ENCODE peak calls at places on chromosomes 7 and 10, in seven cellular contexts. X is upper lobe of left lung, L is HepG2, Q is Panc1, H is HCT116, A is GM12878, V is K562. S is an unnamed sample.
A peak's percentile ranks its signal among the peaks of the same experiment; 100 is the strongest.

GRCh38 chr10:1115262-1115955 is 59.2 kb downstream of the WDR37 start:
- ATAC-seq in X (no peak), L (no peak), Q (no peak), H (no peak), A (no peak), V (no peak), S (no peak)

GRCh38 chr7:81111358-81111757 is 192.5 kb upstream of the SEMA3C start:
- ATAC-seq in X (peak; percentile 36), L (no peak), Q (peak; percentile 85), H (no peak), A (no peak), V (no peak), S (no peak)

GRCh38 chr10:97277551-97277950 is 14.9 kb downstream of the ARHGAP19 start:
- ATAC-seq in X (no peak), L (no peak), Q (no peak), H (no peak), A (no peak), V (no peak), S (no peak)

GRCh38 chr10:112374724-112375541 is 1.0 kb downstream of the ACSL5 start:
- ATAC-seq in X (peak; percentile 57), L (peak; percentile 46), Q (no peak), H (peak; percentile 61), A (peak; percentile 59), V (no peak), S (no peak)

GRCh38 chr10:27783660-27784059 is 38.0 kb upstream of the MKX start:
- ATAC-seq in X (peak; percentile 53), L (peak; percentile 79), Q (no peak), H (peak; percentile 98), A (peak; percentile 41), V (peak; percentile 60), S (no peak)

GRCh38 chr10:23885853-23886252 is 323.1 kb upstream of the KIAA1217 start:
- ATAC-seq in X (no peak), L (no peak), Q (no peak), H (no peak), A (no peak), V (no peak), S (no peak)

GRCh38 chr10:35355971-35356724 is 19.8 kb downstream of the CCNY start:
- ATAC-seq in X (peak; percentile 67), L (no peak), Q (no peak), H (no peak), A (peak; percentile 60), V (no peak), S (no peak)

GRCh38 chr7:108189733-108190388 is 59.7 kb upstream of the LAMB4 start:
- ATAC-seq in X (no peak), L (no peak), Q (no peak), H (no peak), A (peak; percentile 99), V (no peak), S (no peak)

GRCh38 chr10:68330852-68331454 is 911 bp upstream of the HNRNPH3 start:
- ATAC-seq in X (no peak), L (no peak), Q (peak; percentile 8), H (no peak), A (no peak), V (no peak), S (no peak)

GRCh38 chr10:72370201-72370722 is 15.5 kb upstream of the DNAJB12 start:
- ATAC-seq in X (no peak), L (no peak), Q (no peak), H (no peak), A (peak; percentile 81), V (no peak), S (no peak)

DNA sequence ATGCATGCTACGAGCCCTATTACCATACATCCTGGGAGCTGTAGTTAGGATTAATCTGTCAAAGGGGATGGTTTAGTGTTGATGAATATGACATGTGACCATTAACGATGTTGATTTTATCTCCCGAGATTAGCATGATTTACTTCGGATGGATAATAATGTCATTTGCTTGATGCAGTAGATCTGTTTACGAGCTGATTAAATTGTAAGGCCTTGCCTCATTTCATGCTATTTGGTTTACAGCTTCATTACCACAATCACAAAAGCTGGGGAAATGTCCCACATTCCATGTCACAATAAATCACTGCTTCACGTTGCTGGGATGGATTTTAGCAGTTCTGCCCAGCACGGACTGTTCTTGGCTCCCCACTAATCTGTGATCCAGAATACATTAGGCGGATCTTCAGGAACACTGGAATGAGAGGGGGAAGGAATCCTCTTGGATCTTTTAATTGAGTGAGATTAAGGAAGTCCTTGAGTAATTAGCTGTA is 22.3 kb downstream of the ZNF503 start:
- ATAC-seq in X (no peak), L (no peak), Q (no peak), H (no peak), A (no peak), V (no peak), S (no peak)
- TF ChIP-seq POLR2AphosphoS5 in X (no peak), L (no peak), Q (no peak), H (no peak), A (no peak), V (no peak), S (peak; percentile 56)

GRCh38 chr7:139004321-139005075 is 23.3 kb upstream of the KIAA1549 start:
- ATAC-seq in X (no peak), L (no peak), Q (no peak), H (no peak), A (no peak), V (no peak), S (no peak)
- H3K9me3 ChIP-seq in X (no peaks in the 10 kb centered on the region), L (peaks cover 7% of the 10 kb centered on the region), Q (peaks cover 13% of the 10 kb centered on the region), H (no peaks in the 10 kb centered on the region), A (no peaks in the 10 kb centered on the region), V (peaks cover 2% of the 10 kb centered on the region), S (peaks cover 7% of the 10 kb centered on the region)

GRCh38 chr7:70317356-70317755 is 719.1 kb downstream of the AUTS2 start:
- ATAC-seq in X (peak; percentile 52), L (no peak), Q (no peak), H (no peak), A (no peak), V (no peak), S (peak; percentile 22)

GRCh38 chr7:70316745-70317144 is 718.5 kb downstream of the AUTS2 start:
- ATAC-seq in X (no peak), L (no peak), Q (no peak), H (no peak), A (no peak), V (no peak), S (no peak)

GRCh38 chr7:70312336-70312735 is 714.1 kb downstream of the AUTS2 start:
- ATAC-seq in X (no peak), L (no peak), Q (no peak), H (no peak), A (no peak), V (no peak), S (no peak)

GRCh38 chr7:70313251-70313650 is 715.0 kb downstream of the AUTS2 start:
- ATAC-seq in X (no peak), L (no peak), Q (no peak), H (no peak), A (no peak), V (no peak), S (no peak)

GRCh38 chr7:70314221-70314620 is 715.9 kb downstream of the AUTS2 start:
- ATAC-seq in X (no peak), L (no peak), Q (no peak), H (no peak), A (no peak), V (no peak), S (no peak)
- TF ChIP-seq POLR2AphosphoS5 in X (no peak), L (no peak), Q (no peak), H (no peak), A (no peak), V (no peak), S (no peak)

GRCh38 chr7:55387062-55387965 is 22.2 kb downstream of the LANCL2 start:
- ATAC-seq in X (no peak), L (no peak), Q (no peak), H (no peak), A (no peak), V (peak; percentile 38), S (no peak)
- H3K9me3 ChIP-seq in X (peaks cover 13% of the 10 kb centered on the region), L (peaks cover 37% of the 10 kb centered on the region), Q (peaks cover 35% of the 10 kb centered on the region), H (peaks cover 25% of the 10 kb centered on the region), A (peaks cover 9% of the 10 kb centered on the region), V (no peaks in the 10 kb centered on the region), S (peaks cover 8% of the 10 kb centered on the region)

S was measured in gastroesophageal sphincter.